ENCODE peak calls at places on chromosomes 13 and 19, in eight cellular contexts. N is A549; I is ovary; F is pancreas; M is CD8-positive, alpha-beta T cell; K is left ventricle myocardium inferior; Z is LNCaP clone FGC; G is adrenal gland. R is an unnamed sample.
A peak's percentile ranks its signal among the peaks of the same experiment; 100 is the strongest.

GRCh38 chr13:95541308-95541707 is 11.2 kb upstream of the CLDN10 start:
- DNase-seq in F (no peak), K (no peak), M (no peak), N (no peak), G (no peak), I (no peak), Z (no peak), R (no peak)

GRCh38 chr13:75312884-75313520 is 169.0 kb downstream of the TBC1D4 start:
- DNase-seq in K (no peak), M (peak; percentile 49), G (no peak), Z (no peak), F (no peak), I (no peak), N (no peak), R (no peak)

GRCh38 chr19:17078038-17078919 is 2.7 kb downstream of the MYO9B start:
- DNase-seq in G (peak; percentile 26), Z (no peak), K (no peak), F (no peak), N (no peak), M (no peak), I (no peak), R (no peak)

GRCh38 chr19:33606556-33606955 is 15.2 kb upstream of the CHST8 start:
- DNase-seq in I (no peak), M (no peak), K (no peak), F (no peak), Z (no peak), N (no peak), G (no peak), R (no peak)

GRCh38 chr19:46692918-46693722 is 23.8 kb downstream of the PRKD2 start:
- DNase-seq in K (no peak), N (no peak), F (no peak), M (no peak), G (no peak), I (no peak), Z (no peak), R (no peak)

GRCh38 chr19:18009412-18010066 is 1.6 kb downstream of the ARRDC2 start:
- DNase-seq in M (no peak), I (no peak), F (no peak), K (no peak), Z (no peak), N (no peak), G (no peak), R (no peak)

GRCh38 chr13:100523437-100523836 is 65.2 kb downstream of the GGACT start:
- DNase-seq in I (no peak), M (peak; percentile 43), Z (no peak), K (no peak), F (no peak), G (no peak), N (no peak), R (no peak)

GRCh38 chr13:100789025-100789424 is 114.4 kb upstream of the TMTC4 start:
- DNase-seq in I (no peak), N (no peak), Z (no peak), G (no peak), F (no peak), M (no peak), K (no peak), R (no peak)

GRCh38 chr13:75635621-75636338 is at the start of gene LMO7:
- DNase-seq in G (peak; percentile 58), I (peak; percentile 58), M (peak; percentile 74), Z (no peak), N (peak; percentile 25), K (peak; percentile 50), F (peak; percentile 69), R (no peak)

GRCh38 chr13:83048419-83048818 is 833.9 kb downstream of the SLITRK1 start:
- DNase-seq in N (no peak), M (no peak), G (no peak), K (no peak), I (no peak), F (no peak), Z (no peak), R (no peak)

GRCh38 chr19:19900124-19900523 is 622 bp upstream of the ZNF93 start:
- DNase-seq in I (no peak), K (no peak), Z (no peak), F (no peak), M (no peak), N (no peak), G (no peak), R (no peak)

DNA sequence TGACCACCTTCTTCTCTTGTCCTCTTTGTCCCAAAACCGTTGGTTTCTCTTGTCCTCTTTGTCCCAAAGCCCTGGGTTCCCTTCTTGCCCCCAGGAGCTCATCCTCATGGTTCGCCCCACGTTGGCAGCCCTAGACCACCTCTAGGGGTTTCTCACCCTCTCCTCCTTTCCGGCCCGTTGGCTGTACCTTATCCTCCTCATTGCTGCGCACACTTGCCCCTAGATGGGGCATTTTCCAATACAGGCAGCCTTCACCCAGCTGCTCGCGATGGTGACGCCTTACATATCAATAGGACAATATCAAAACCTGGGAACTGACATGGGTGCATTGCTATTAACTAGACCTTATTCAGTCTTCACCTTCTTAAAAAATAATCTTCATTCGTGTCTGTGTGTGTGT is 86.5 kb downstream of the IPO5 start:
- DNase-seq in M (no peak), I (no peak), F (no peak), K (no peak), Z (no peak), G (no peak), N (no peak), R (no peak)
- TF ChIP-seq CTCF in M (no peak), I (no peak), F (no peak), K (no peak), Z (no peak), G (no peak), N (no peak), R (no peak)

GRCh38 chr13:111323950-111324651 is 3.7 kb downstream of the TEX29 start:
- DNase-seq in F (no peak), K (no peak), M (no peak), G (no peak), Z (no peak), N (no peak), I (no peak), R (peak; percentile 28)
- TF ChIP-seq CTCF in F (no peak), K (no peak), M (no peak), G (no peak), Z (no peak), N (no peak), I (no peak), R (no peak)

GRCh38 chr19:34835952-34836351 is 62.9 kb upstream of the ZNF599 start:
- DNase-seq in G (no peak), F (no peak), I (no peak), M (no peak), N (no peak), K (no peak), Z (no peak), R (no peak)

GRCh38 chr19:34838753-34839431 is 65.9 kb upstream of the ZNF599 start:
- DNase-seq in I (no peak), N (peak; percentile 32), Z (no peak), K (no peak), F (peak; percentile 29), M (no peak), G (no peak), R (no peak)

GRCh38 chr19:34837262-34837661 is 64.2 kb upstream of the ZNF599 start:
- DNase-seq in Z (peak; percentile 71), M (no peak), G (peak; percentile 58), K (peak; percentile 74), I (peak; percentile 28), F (peak; percentile 46), N (no peak), R (no peak)

GRCh38 chr19:34841780-34842179 is 68.8 kb upstream of the ZNF599 start:
- DNase-seq in M (no peak), I (no peak), N (no peak), K (no peak), G (no peak), Z (no peak), F (no peak), R (no peak)

GRCh38 chr19:34838248-34838647 is 65.2 kb upstream of the ZNF599 start:
- DNase-seq in K (no peak), I (no peak), F (no peak), M (no peak), G (no peak), Z (no peak), N (peak; percentile 39), R (no peak)
- TF ChIP-seq CTCF in K (no peak), I (no peak), F (no peak), M (no peak), G (no peak), Z (peak; percentile 53), N (peak; percentile 38), R (no peak)

GRCh38 chr19:2061093-2061935 is 10.3 kb upstream of the MKNK2 start:
- DNase-seq in G (peak; percentile 100), Z (peak; percentile 92), K (peak; percentile 99), I (peak; percentile 100), N (peak; percentile 98), F (peak; percentile 100), M (peak; percentile 100), R (peak; percentile 98)

GRCh38 chr19:2062770-2063169 is 11.7 kb upstream of the MKNK2 start:
- DNase-seq in K (no peak), M (no peak), N (no peak), G (no peak), F (no peak), I (no peak), Z (no peak), R (no peak)

GRCh38 chr19:2064395-2064787 is 13.3 kb upstream of the MKNK2 start:
- DNase-seq in F (no peak), N (no peak), M (no peak), G (peak; percentile 87), K (no peak), Z (no peak), I (no peak), R (no peak)

GRCh38 chr19:2063824-2064223 is 12.8 kb upstream of the MKNK2 start:
- DNase-seq in K (no peak), M (no peak), Z (no peak), F (no peak), N (no peak), G (no peak), I (no peak), R (no peak)

GRCh38 chr19:2061936-2062729 is 11.1 kb upstream of the MKNK2 start:
- DNase-seq in G (no peak), F (peak; percentile 70), K (no peak), I (peak; percentile 61), M (no peak), Z (no peak), N (no peak), R (no peak)
- TF ChIP-seq CTCF in G (no peak), F (no peak), K (no peak), I (peak; percentile 15), M (no peak), Z (no peak), N (no peak), R (no peak)

DNA sequence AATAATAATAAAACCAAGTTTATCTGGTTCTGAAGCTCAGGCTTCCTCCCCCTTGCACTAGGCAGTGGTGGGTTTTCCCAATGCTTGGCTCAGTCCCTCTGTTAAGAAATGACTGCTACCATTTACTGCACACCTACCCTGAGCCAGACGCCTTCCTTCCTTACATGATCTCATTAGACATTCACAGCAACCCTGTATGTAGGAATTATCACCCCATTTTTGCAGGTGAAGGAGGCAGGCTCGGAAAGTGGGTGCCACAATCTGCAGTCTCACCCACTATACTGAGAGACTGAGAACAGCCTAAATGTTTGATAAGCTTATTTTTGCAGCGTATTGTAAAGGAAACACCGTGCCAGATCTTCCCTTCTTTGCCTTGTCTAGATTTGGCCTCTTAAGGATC is 18.3 kb upstream of the CACNG8 start:
- DNase-seq in M (no peak), I (no peak), K (no peak), G (no peak), Z (no peak), N (no peak), F (no peak), R (no peak)
- TF ChIP-seq CTCF in M (no peak), I (no peak), K (no peak), G (no peak), Z (no peak), N (no peak), F (no peak), R (no peak)

GRCh38 chr13:47598340-47598911 is 402.6 kb downstream of the SUCLA2 start:
- DNase-seq in M (no peak), F (no peak), G (no peak), K (no peak), Z (no peak), N (no peak), I (no peak), R (no peak)
- TF ChIP-seq CTCF in M (no peak), F (no peak), G (no peak), K (peak; percentile 47), Z (peak; percentile 8), N (no peak), I (no peak), R (peak; percentile 45)